ENCODE peak calls at places on chromosome 15, in ten cellular contexts. S is CD8-positive, alpha-beta T cell; E is psoas muscle; W is spleen; L is heart right ventricle; F is mesothelial cell of epicardium; Z is brain microvascular endothelial cell; X is RWPE2; V is cardiac muscle cell; U is stomach. K is an unnamed sample.

GRCh38 chr15:31004220-31004733 is 12.8 kb upstream of the MTMR10 start:
- DNase-seq in S (no peak), E (no peak), W (no peak), L (peak), F (no peak), Z (no peak), X (no peak), V (no peak), U (peak), K (no peak)

GRCh38 chr15:46366360-46367007 is 731.7 kb downstream of the SQOR start:
- DNase-seq in S (no peak), E (no peak), W (no peak), L (no peak), F (no peak), Z (no peak), X (no peak), V (no peak), U (no peak), K (no peak)

GRCh38 chr15:75089781-75090734 is 66.7 kb downstream of the PPCDC start:
- DNase-seq in S (no peak), E (no peak), W (no peak), L (peak), F (no peak), Z (peak), X (no peak), V (no peak), U (no peak), K (no peak)

GRCh38 chr15:84740691-84741090 is 7.7 kb upstream of the ZNF592 start:
- DNase-seq in S (no peak), E (no peak), W (peak), L (no peak), F (no peak), Z (no peak), X (no peak), V (no peak), U (no peak), K (no peak)

GRCh38 chr15:25408929-25409328 is 29.9 kb downstream of the UBE3A start:
- DNase-seq in S (no peak), E (no peak), W (no peak), L (no peak), F (no peak), Z (no peak), X (no peak), V (no peak), U (no peak), K (no peak)

GRCh38 chr15:54365001-54365400 is 386.8 kb downstream of the UNC13C start:
- DNase-seq in S (no peak), E (no peak), W (no peak), L (no peak), F (no peak), Z (no peak), X (no peak), V (no peak), U (no peak), K (no peak)

GRCh38 chr15:35000511-35000910 is 12.4 kb upstream of the ZNF770 start:
- DNase-seq in S (no peak), E (peak), W (no peak), L (no peak), F (no peak), Z (peak), X (peak), V (no peak), U (no peak), K (no peak)

GRCh38 chr15:45669422-45669821 is 34.6 kb downstream of the SQOR start:
- DNase-seq in S (no peak), E (no peak), W (no peak), L (no peak), F (no peak), Z (no peak), X (no peak), V (no peak), U (no peak), K (no peak)

GRCh38 chr15:57541805-57542504 is 49.7 kb upstream of the MYZAP start:
- DNase-seq in S (no peak), E (peak), W (no peak), L (peak), F (peak), Z (peak), X (peak), V (peak), U (peak), K (no peak)

GRCh38 chr15:39273805-39274411 is 307.0 kb upstream of the THBS1 start:
- DNase-seq in S (no peak), E (no peak), W (no peak), L (no peak), F (no peak), Z (no peak), X (no peak), V (no peak), U (peak), K (no peak)

GRCh38 chr15:31297880-31298456 is 28.7 kb upstream of the KLF13 start:
- DNase-seq in S (no peak), E (no peak), W (peak), L (no peak), F (no peak), Z (no peak), X (peak), V (no peak), U (peak), K (no peak)

GRCh38 chr15:85274315-85275050 is 105.9 kb upstream of the AKAP13 start:
- DNase-seq in S (no peak), E (no peak), W (no peak), L (no peak), F (no peak), Z (no peak), X (no peak), V (no peak), U (no peak), K (no peak)

GRCh38 chr15:43187544-43188155 is 2.4 kb downstream of the CCNDBP1 start:
- DNase-seq in S (no peak), E (no peak), W (no peak), L (no peak), F (no peak), Z (peak), X (no peak), V (peak), U (no peak), K (no peak)
- TF ChIP-seq CTCF in S (peak), E (peak), W (peak), L (peak), F (no peak), Z (peak), X (peak), V (peak), U (no peak), K (peak)

GRCh38 chr15:44530653-44531052 is 6.3 kb upstream of the EIF3J start:
- DNase-seq in S (no peak), E (no peak), W (no peak), L (no peak), F (no peak), Z (no peak), X (no peak), V (no peak), U (no peak), K (no peak)

GRCh38 chr15:44535509-44536297 is 1.2 kb upstream of the EIF3J start:
- DNase-seq in S (no peak), E (no peak), W (peak), L (no peak), F (peak), Z (no peak), X (no peak), V (peak), U (no peak), K (no peak)

GRCh38 chr15:44535092-44535491 is 1.9 kb upstream of the EIF3J start:
- DNase-seq in S (no peak), E (no peak), W (no peak), L (no peak), F (no peak), Z (no peak), X (no peak), V (no peak), U (no peak), K (no peak)

GRCh38 chr15:44529864-44530604 is 6.9 kb upstream of the EIF3J start:
- DNase-seq in S (no peak), E (no peak), W (peak), L (no peak), F (no peak), Z (no peak), X (no peak), V (no peak), U (no peak), K (no peak)

DNA sequence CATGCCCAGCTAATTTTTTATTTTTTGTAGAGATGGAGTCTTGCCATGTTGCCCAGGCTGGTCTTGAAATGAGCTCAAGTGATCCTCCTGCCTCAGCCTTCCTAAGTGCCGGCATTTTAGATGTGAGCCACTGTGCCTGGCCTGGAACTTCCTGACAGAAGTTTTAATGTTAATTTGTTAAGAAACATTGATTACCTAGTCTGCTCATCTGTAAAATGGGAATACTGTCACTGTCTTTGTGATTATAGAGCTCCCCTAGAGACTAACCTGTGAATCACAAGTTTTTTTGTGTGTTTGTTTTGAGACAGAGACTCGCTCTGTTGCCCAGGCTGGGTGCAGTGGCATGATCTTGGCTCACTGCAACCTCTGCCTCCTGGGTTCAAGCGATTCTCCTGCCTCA is 4.3 kb upstream of the EIF3J start:
- DNase-seq in S (no peak), E (no peak), W (no peak), L (no peak), F (no peak), Z (no peak), X (no peak), V (no peak), U (no peak), K (no peak)
- TF ChIP-seq CTCF in S (no peak), E (no peak), W (no peak), L (no peak), F (no peak), Z (no peak), X (peak), V (no peak), U (no peak), K (peak)

DNA sequence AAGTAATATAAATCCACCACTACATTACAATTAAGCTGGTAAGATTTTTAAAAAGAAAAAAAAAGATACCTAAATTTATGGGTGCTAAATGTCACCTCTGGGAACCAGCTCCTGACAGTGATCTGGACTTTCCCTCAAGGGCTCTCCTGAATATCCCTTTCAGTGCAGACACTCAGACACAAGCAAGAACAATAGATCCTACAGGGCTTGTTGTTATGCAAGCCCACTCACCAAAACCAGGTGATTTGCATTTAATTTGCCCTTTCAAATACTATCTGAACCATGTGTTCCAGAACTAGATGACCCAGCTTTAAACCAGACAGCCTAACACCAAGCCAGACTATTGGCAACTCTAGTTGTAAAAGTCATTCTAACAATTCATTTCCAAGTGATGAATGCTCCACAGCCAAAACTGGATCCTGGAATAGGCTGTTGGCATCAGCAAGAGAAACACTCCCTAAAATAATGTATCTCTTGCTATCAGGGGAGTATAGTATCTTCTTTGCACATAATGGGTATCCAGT is 5.6 kb upstream of the ATP8B4 start:
- DNase-seq in S (no peak), E (no peak), W (no peak), L (no peak), F (no peak), Z (no peak), X (no peak), V (no peak), U (no peak), K (no peak)
- TF ChIP-seq CTCF in S (no peak), E (no peak), W (no peak), L (no peak), F (no peak), Z (no peak), X (no peak), V (no peak), U (no peak), K (no peak)

GRCh38 chr15:28100516-28101195 is 1.5 kb upstream of the OCA2 start:
- DNase-seq in S (no peak), E (no peak), W (peak), L (no peak), F (no peak), Z (no peak), X (no peak), V (no peak), U (no peak), K (no peak)

GRCh38 chr15:28098360-28098765 is 752 bp downstream of the OCA2 start:
- DNase-seq in S (no peak), E (no peak), W (peak), L (no peak), F (no peak), Z (no peak), X (no peak), V (no peak), U (no peak), K (no peak)

GRCh38 chr15:28097656-28098359 is 1.3 kb downstream of the OCA2 start:
- DNase-seq in S (no peak), E (no peak), W (no peak), L (no peak), F (no peak), Z (no peak), X (no peak), V (no peak), U (no peak), K (no peak)

GRCh38 chr15:28099555-28100140 is 533 bp upstream of the OCA2 start:
- DNase-seq in S (no peak), E (no peak), W (no peak), L (no peak), F (no peak), Z (no peak), X (no peak), V (no peak), U (no peak), K (no peak)

GRCh38 chr15:28098766-28099554 is at the start of gene OCA2:
- DNase-seq in S (peak), E (peak), W (peak), L (peak), F (peak), Z (no peak), X (no peak), V (peak), U (peak), K (no peak)
- TF ChIP-seq CTCF in S (peak), E (no peak), W (no peak), L (peak), F (peak), Z (peak), X (no peak), V (peak), U (no peak), K (peak)

GRCh38 chr15:41877631-41878354 is 16.1 kb downstream of the SPTBN5 start:
- DNase-seq in S (no peak), E (no peak), W (peak), L (no peak), F (no peak), Z (no peak), X (no peak), V (no peak), U (no peak), K (no peak)
- TF ChIP-seq CTCF in S (no peak), E (no peak), W (no peak), L (no peak), F (no peak), Z (no peak), X (no peak), V (no peak), U (no peak), K (no peak)

GRCh38 chr15:32670624-32671022 is 29.1 kb downstream of the SCG5 start:
- DNase-seq in S (no peak), E (no peak), W (no peak), L (no peak), F (no peak), Z (no peak), X (no peak), V (no peak), U (no peak), K (no peak)
- TF ChIP-seq CTCF in S (no peak), E (no peak), W (no peak), L (no peak), F (no peak), Z (no peak), X (no peak), V (no peak), U (no peak), K (no peak)

DNA sequence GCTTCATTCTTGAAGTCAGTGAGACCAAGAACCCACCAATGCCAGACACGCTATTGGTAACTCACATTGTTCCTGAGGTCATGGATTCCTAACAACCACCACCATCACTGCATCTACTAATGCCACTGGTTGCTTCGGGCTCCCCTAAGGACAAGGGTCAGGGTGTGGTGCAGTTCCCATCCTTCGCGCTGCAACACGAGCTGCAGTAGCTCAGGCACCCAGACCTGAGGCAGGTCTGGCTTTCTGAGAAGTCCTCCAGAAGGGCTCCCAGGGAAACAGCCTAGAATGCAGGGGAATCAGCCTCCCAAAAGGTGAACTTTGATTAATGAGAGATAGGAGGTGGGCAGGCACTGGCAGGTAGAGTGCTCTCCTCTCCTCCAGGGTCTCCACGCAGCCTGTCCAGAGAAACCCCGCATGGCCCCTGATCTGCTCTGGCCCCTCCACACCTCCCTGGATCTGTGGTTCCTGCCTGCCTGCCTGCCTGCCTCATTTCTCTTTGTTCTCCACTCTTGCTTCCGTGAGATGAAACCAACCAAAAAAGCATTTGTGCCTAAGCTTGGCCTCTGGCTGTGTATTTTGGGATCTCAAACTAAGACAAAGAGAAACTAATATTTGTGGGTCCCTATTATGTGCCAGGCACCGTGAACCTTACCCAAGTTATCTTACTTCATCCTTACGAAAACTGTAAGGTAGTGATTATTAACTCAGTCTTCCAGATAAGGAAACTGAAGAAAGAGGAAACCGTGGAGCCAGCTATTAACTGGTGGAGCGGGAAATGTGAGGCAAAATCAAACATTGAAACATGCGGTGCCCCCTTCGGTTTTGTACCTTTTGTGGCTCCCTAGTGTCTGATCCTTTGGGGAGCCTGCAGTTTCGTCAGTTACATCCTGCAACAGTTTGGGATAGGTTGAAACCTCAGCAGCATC is 43.9 kb upstream of the USP3 start:
- DNase-seq in S (no peak), E (no peak), W (no peak), L (no peak), F (no peak), Z (no peak), X (no peak), V (no peak), U (peak), K (no peak)
- TF ChIP-seq CTCF in S (no peak), E (no peak), W (no peak), L (no peak), F (no peak), Z (no peak), X (no peak), V (no peak), U (no peak), K (no peak)

DNA sequence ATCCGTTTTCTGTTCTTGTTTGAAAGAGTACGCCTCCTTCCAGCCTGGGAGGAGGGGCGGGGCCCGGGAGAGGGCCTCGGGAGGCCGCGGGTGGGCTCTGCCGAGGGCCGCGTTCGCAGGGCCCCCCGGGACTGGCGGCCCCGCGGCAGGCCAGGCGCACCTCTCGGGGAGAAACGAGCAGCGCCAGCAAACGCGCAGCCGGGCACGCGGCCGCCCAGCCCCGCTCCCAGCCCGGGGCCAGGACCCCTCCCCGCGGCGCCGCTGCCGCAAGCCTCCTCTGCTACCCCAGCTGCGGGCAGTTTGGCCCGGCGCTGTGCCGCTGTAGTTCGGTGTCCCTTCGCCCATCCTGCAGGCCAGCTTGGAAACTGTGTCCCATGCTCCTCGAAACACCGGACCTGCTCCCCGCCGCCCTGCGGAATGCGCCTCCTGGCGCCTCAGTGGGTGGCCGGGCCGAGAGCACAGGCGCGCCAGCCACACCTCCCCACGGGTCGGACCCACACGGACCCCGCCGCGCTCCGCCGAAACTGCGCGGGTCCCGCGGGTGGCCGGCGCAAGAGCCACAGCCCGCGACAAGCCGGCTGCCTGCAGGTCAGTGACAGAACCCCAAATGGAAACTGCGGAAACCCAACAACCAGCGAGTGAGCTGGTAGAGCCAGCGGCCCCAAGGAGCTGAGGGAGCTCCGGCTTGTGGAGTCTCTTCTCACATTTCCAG is 2.2 kb downstream of the OCA2 start:
- DNase-seq in S (no peak), E (no peak), W (peak), L (no peak), F (peak), Z (no peak), X (no peak), V (peak), U (no peak), K (no peak)
- TF ChIP-seq CTCF in S (no peak), E (no peak), W (no peak), L (no peak), F (no peak), Z (no peak), X (no peak), V (no peak), U (no peak), K (peak)

GRCh38 chr15:27767918-27768640 is 331.0 kb downstream of the OCA2 start:
- DNase-seq in S (no peak), E (no peak), W (no peak), L (no peak), F (no peak), Z (no peak), X (peak), V (no peak), U (no peak), K (no peak)
- TF ChIP-seq CTCF in S (no peak), E (no peak), W (no peak), L (no peak), F (no peak), Z (no peak), X (no peak), V (no peak), U (no peak), K (no peak)

GRCh38 chr15:40928975-40929729 is at the start of gene DLL4:
- DNase-seq in S (no peak), E (peak), W (peak), L (peak), F (no peak), Z (peak), X (peak), V (peak), U (peak), K (no peak)
- TF ChIP-seq CTCF in S (no peak), E (no peak), W (no peak), L (no peak), F (no peak), Z (no peak), X (no peak), V (no peak), U (no peak), K (no peak)